ENCODE peak calls at places on chromosomes 12 and 14, in four cellular contexts. One of them, this sample, is unnamed.

GRCh38 chr14:99729991-99730875 is 46.1 kb downstream of the CYP46A1 start:
- DNase-seq in H54: peak
- DNase-seq in GM03348: peak
- DNase-seq in A549: peak
- DNase-seq in this sample: no peak

GRCh38 chr12:40248585-40249297 is 23.9 kb downstream of the LRRK2 start:
- DNase-seq in A549: no peak
- DNase-seq in H54: no peak
- DNase-seq in GM03348: no peak
- DNase-seq in this sample: no peak

GRCh38 chr14:70886421-70887206 is 20.6 kb upstream of the PCNX1 start:
- DNase-seq in GM03348: no peak
- DNase-seq in H54: no peak
- DNase-seq in A549: no peak
- DNase-seq in this sample: no peak

GRCh38 chr14:75906228-75906627 is 75.6 kb downstream of the TGFB3 start:
- DNase-seq in H54: no peak
- DNase-seq in A549: no peak
- DNase-seq in GM03348: no peak
- DNase-seq in this sample: no peak

GRCh38 chr12:109999983-110000505 is 814 bp downstream of the ANKRD13A start:
- DNase-seq in A549: no peak
- DNase-seq in GM03348: peak
- DNase-seq in H54: no peak
- DNase-seq in this sample: no peak

GRCh38 chr12:108306014-108306501 is 33.1 kb downstream of the CMKLR1 start:
- DNase-seq in A549: no peak
- DNase-seq in H54: no peak
- DNase-seq in GM03348: peak
- DNase-seq in this sample: no peak

GRCh38 chr14:79783061-79783460 is 428.2 kb downstream of the DIO2 start:
- DNase-seq in A549: no peak
- DNase-seq in GM03348: no peak
- DNase-seq in H54: no peak
- DNase-seq in this sample: no peak

GRCh38 chr12:31337952-31338351 is 12.0 kb upstream of the SINHCAF start:
- DNase-seq in GM03348: no peak
- DNase-seq in A549: no peak
- DNase-seq in H54: no peak
- DNase-seq in this sample: no peak

GRCh38 chr12:73991138-73991537 is 546.5 kb upstream of the ATXN7L3B start:
- DNase-seq in GM03348: no peak
- DNase-seq in A549: no peak
- DNase-seq in H54: no peak
- DNase-seq in this sample: no peak

GRCh38 chr12:50112456-50113218 is 601 bp downstream of the COX14 start:
- DNase-seq in GM03348: peak
- DNase-seq in A549: peak
- DNase-seq in H54: no peak
- DNase-seq in this sample: no peak

GRCh38 chr14:56514663-56515371 is 64.8 kb upstream of the TMEM260 start:
- DNase-seq in A549: no peak
- DNase-seq in GM03348: peak
- DNase-seq in H54: no peak
- DNase-seq in this sample: no peak

GRCh38 chr12:104340917-104341611 is 37.5 kb downstream of the EID3 start:
- DNase-seq in GM03348: no peak
- DNase-seq in A549: no peak
- DNase-seq in H54: no peak
- DNase-seq in this sample: no peak

GRCh38 chr14:36319899-36320209 is 583 bp downstream of the MBIP start:
- DNase-seq in GM03348: no peak
- DNase-seq in H54: no peak
- DNase-seq in A549: no peak
- DNase-seq in this sample: no peak

GRCh38 chr14:94009767-94010166 is 12.7 kb downstream of the CCDC197 start:
- DNase-seq in A549: no peak
- DNase-seq in H54: peak
- DNase-seq in GM03348: peak
- DNase-seq in this sample: no peak

GRCh38 chr12:43290836-43291235 is 261.2 kb downstream of the ADAMTS20 start:
- DNase-seq in A549: no peak
- DNase-seq in GM03348: no peak
- DNase-seq in H54: no peak
- DNase-seq in this sample: no peak

GRCh38 chr12:52848661-52849255 is at the start of gene KRT78:
- DNase-seq in GM03348: no peak
- DNase-seq in A549: no peak
- DNase-seq in H54: no peak
- DNase-seq in this sample: no peak

GRCh38 chr14:98953544-98954346 is 318.3 kb downstream of the BCL11B start:
- DNase-seq in A549: peak
- DNase-seq in GM03348: peak
- DNase-seq in H54: no peak
- DNase-seq in this sample: no peak

GRCh38 chr12:28795306-28795705 is 353.8 kb upstream of the FAR2 start:
- DNase-seq in GM03348: no peak
- DNase-seq in A549: no peak
- DNase-seq in H54: no peak
- DNase-seq in this sample: no peak

GRCh38 chr12:585062-586061 is 77.9 kb downstream of the NINJ2 start:
- DNase-seq in GM03348: no peak
- DNase-seq in A549: no peak
- DNase-seq in H54: no peak
- DNase-seq in this sample: no peak

GRCh38 chr12:75890141-75890540 is 141.4 kb downstream of the PHLDA1 start:
- DNase-seq in A549: no peak
- DNase-seq in GM03348: peak
- DNase-seq in H54: no peak
- DNase-seq in this sample: no peak

This sample was measured in keratinocyte.